ENCODE peak calls at places on chromosomes 7 and 10, in ten cellular contexts. One of them, this sample, is unnamed.

GRCh38 chr7:112167144-112167543 is 39.1 kb downstream of the DOCK4 start:
- DNase-seq in left ventricle myocardium inferior: no peak
- DNase-seq in HTR-8/SVneo: no peak
- DNase-seq in AG04449: no peak
- DNase-seq in breast epithelium: no peak
- DNase-seq in stimulated activated CD4-positive, alpha-beta T cell treated with anti-CD3 and anti-CD28 coated beads, Interleukin-1b, Interleukin-23, amount 100 ng/mL, for 48 hours: no peak
- DNase-seq in NCI-H1417: no peak
- DNase-seq in G401: peak
- DNase-seq in mucosa of gallbladder: no peak
- DNase-seq in lower lobe of right lung: no peak
- DNase-seq in this sample: no peak

GRCh38 chr10:86899670-86900276 is 57.6 kb downstream of the MMRN2 start:
- DNase-seq in left ventricle myocardium inferior: peak
- DNase-seq in HTR-8/SVneo: peak
- DNase-seq in AG04449: peak
- DNase-seq in breast epithelium: peak
- DNase-seq in stimulated activated CD4-positive, alpha-beta T cell treated with anti-CD3 and anti-CD28 coated beads, Interleukin-1b, Interleukin-23, amount 100 ng/mL, for 48 hours: peak
- DNase-seq in NCI-H1417: peak
- DNase-seq in G401: peak
- DNase-seq in mucosa of gallbladder: peak
- DNase-seq in lower lobe of right lung: no peak
- DNase-seq in this sample: no peak

GRCh38 chr10:49518982-49519578 is 19.8 kb downstream of the ERCC6 start:
- DNase-seq in left ventricle myocardium inferior: no peak
- DNase-seq in HTR-8/SVneo: peak
- DNase-seq in AG04449: no peak
- DNase-seq in breast epithelium: no peak
- DNase-seq in stimulated activated CD4-positive, alpha-beta T cell treated with anti-CD3 and anti-CD28 coated beads, Interleukin-1b, Interleukin-23, amount 100 ng/mL, for 48 hours: no peak
- DNase-seq in NCI-H1417: peak
- DNase-seq in G401: peak
- DNase-seq in mucosa of gallbladder: peak
- DNase-seq in lower lobe of right lung: no peak
- DNase-seq in this sample: no peak

GRCh38 chr10:51257511-51258248 is 183.4 kb downstream of the PRKG1 start:
- DNase-seq in left ventricle myocardium inferior: no peak
- DNase-seq in HTR-8/SVneo: no peak
- DNase-seq in AG04449: no peak
- DNase-seq in breast epithelium: no peak
- DNase-seq in stimulated activated CD4-positive, alpha-beta T cell treated with anti-CD3 and anti-CD28 coated beads, Interleukin-1b, Interleukin-23, amount 100 ng/mL, for 48 hours: no peak
- DNase-seq in NCI-H1417: no peak
- DNase-seq in G401: no peak
- DNase-seq in mucosa of gallbladder: no peak
- DNase-seq in lower lobe of right lung: no peak
- DNase-seq in this sample: no peak

GRCh38 chr10:97842658-97843295 is 6.9 kb upstream of the GOLGA7B start:
- DNase-seq in left ventricle myocardium inferior: no peak
- DNase-seq in HTR-8/SVneo: no peak
- DNase-seq in AG04449: no peak
- DNase-seq in breast epithelium: no peak
- DNase-seq in stimulated activated CD4-positive, alpha-beta T cell treated with anti-CD3 and anti-CD28 coated beads, Interleukin-1b, Interleukin-23, amount 100 ng/mL, for 48 hours: no peak
- DNase-seq in NCI-H1417: no peak
- DNase-seq in G401: no peak
- DNase-seq in mucosa of gallbladder: no peak
- DNase-seq in lower lobe of right lung: no peak
- DNase-seq in this sample: peak

GRCh38 chr10:28254290-28254985 is 48.4 kb downstream of the MPP7 start:
- DNase-seq in left ventricle myocardium inferior: no peak
- DNase-seq in HTR-8/SVneo: peak
- DNase-seq in AG04449: peak
- DNase-seq in breast epithelium: no peak
- DNase-seq in stimulated activated CD4-positive, alpha-beta T cell treated with anti-CD3 and anti-CD28 coated beads, Interleukin-1b, Interleukin-23, amount 100 ng/mL, for 48 hours: no peak
- DNase-seq in NCI-H1417: peak
- DNase-seq in G401: peak
- DNase-seq in mucosa of gallbladder: peak
- DNase-seq in lower lobe of right lung: no peak
- DNase-seq in this sample: no peak

GRCh38 chr10:78986419-78986818 is 82.3 kb upstream of the ZMIZ1 start:
- DNase-seq in left ventricle myocardium inferior: no peak
- DNase-seq in HTR-8/SVneo: no peak
- DNase-seq in AG04449: peak
- DNase-seq in breast epithelium: no peak
- DNase-seq in stimulated activated CD4-positive, alpha-beta T cell treated with anti-CD3 and anti-CD28 coated beads, Interleukin-1b, Interleukin-23, amount 100 ng/mL, for 48 hours: no peak
- DNase-seq in NCI-H1417: no peak
- DNase-seq in G401: no peak
- DNase-seq in mucosa of gallbladder: no peak
- DNase-seq in lower lobe of right lung: no peak
- DNase-seq in this sample: no peak

GRCh38 chr7:5282464-5283316 is at the start of gene SLC29A4:
- DNase-seq in left ventricle myocardium inferior: peak
- DNase-seq in HTR-8/SVneo: peak
- DNase-seq in AG04449: no peak
- DNase-seq in breast epithelium: no peak
- DNase-seq in stimulated activated CD4-positive, alpha-beta T cell treated with anti-CD3 and anti-CD28 coated beads, Interleukin-1b, Interleukin-23, amount 100 ng/mL, for 48 hours: no peak
- DNase-seq in NCI-H1417: peak
- DNase-seq in G401: peak
- DNase-seq in mucosa of gallbladder: peak
- DNase-seq in lower lobe of right lung: no peak
- DNase-seq in this sample: no peak

GRCh38 chr10:14478639-14479038 is 147.9 kb upstream of the FRMD4A start:
- DNase-seq in left ventricle myocardium inferior: peak
- DNase-seq in HTR-8/SVneo: peak
- DNase-seq in AG04449: peak
- DNase-seq in breast epithelium: peak
- DNase-seq in stimulated activated CD4-positive, alpha-beta T cell treated with anti-CD3 and anti-CD28 coated beads, Interleukin-1b, Interleukin-23, amount 100 ng/mL, for 48 hours: peak
- DNase-seq in NCI-H1417: peak
- DNase-seq in G401: peak
- DNase-seq in mucosa of gallbladder: peak
- DNase-seq in lower lobe of right lung: no peak
- DNase-seq in this sample: no peak

GRCh38 chr10:101655581-101655980 is 39.4 kb downstream of the FBXW4 start:
- DNase-seq in left ventricle myocardium inferior: peak
- DNase-seq in HTR-8/SVneo: no peak
- DNase-seq in AG04449: no peak
- DNase-seq in breast epithelium: no peak
- DNase-seq in stimulated activated CD4-positive, alpha-beta T cell treated with anti-CD3 and anti-CD28 coated beads, Interleukin-1b, Interleukin-23, amount 100 ng/mL, for 48 hours: no peak
- DNase-seq in NCI-H1417: no peak
- DNase-seq in G401: no peak
- DNase-seq in mucosa of gallbladder: no peak
- DNase-seq in lower lobe of right lung: no peak
- DNase-seq in this sample: no peak

GRCh38 chr10:91762878-91763277 is 35.3 kb upstream of the TNKS2 start:
- DNase-seq in left ventricle myocardium inferior: no peak
- DNase-seq in HTR-8/SVneo: no peak
- DNase-seq in AG04449: no peak
- DNase-seq in breast epithelium: no peak
- DNase-seq in stimulated activated CD4-positive, alpha-beta T cell treated with anti-CD3 and anti-CD28 coated beads, Interleukin-1b, Interleukin-23, amount 100 ng/mL, for 48 hours: no peak
- DNase-seq in NCI-H1417: no peak
- DNase-seq in G401: no peak
- DNase-seq in mucosa of gallbladder: no peak
- DNase-seq in lower lobe of right lung: no peak
- DNase-seq in this sample: peak

GRCh38 chr7:111587715-111588433 is 25.6 kb upstream of the IMMP2L start:
- DNase-seq in left ventricle myocardium inferior: no peak
- DNase-seq in HTR-8/SVneo: no peak
- DNase-seq in AG04449: no peak
- DNase-seq in breast epithelium: no peak
- DNase-seq in stimulated activated CD4-positive, alpha-beta T cell treated with anti-CD3 and anti-CD28 coated beads, Interleukin-1b, Interleukin-23, amount 100 ng/mL, for 48 hours: no peak
- DNase-seq in NCI-H1417: no peak
- DNase-seq in G401: no peak
- DNase-seq in mucosa of gallbladder: no peak
- DNase-seq in lower lobe of right lung: no peak
- DNase-seq in this sample: no peak

GRCh38 chr10:97822261-97822687 is 27.4 kb upstream of the GOLGA7B start:
- DNase-seq in left ventricle myocardium inferior: no peak
- DNase-seq in HTR-8/SVneo: no peak
- DNase-seq in AG04449: no peak
- DNase-seq in breast epithelium: peak
- DNase-seq in stimulated activated CD4-positive, alpha-beta T cell treated with anti-CD3 and anti-CD28 coated beads, Interleukin-1b, Interleukin-23, amount 100 ng/mL, for 48 hours: no peak
- DNase-seq in NCI-H1417: peak
- DNase-seq in G401: peak
- DNase-seq in mucosa of gallbladder: no peak
- DNase-seq in lower lobe of right lung: no peak
- DNase-seq in this sample: no peak

GRCh38 chr10:113987805-113988204 is 55.9 kb upstream of the ADRB1 start:
- DNase-seq in left ventricle myocardium inferior: no peak
- DNase-seq in HTR-8/SVneo: no peak
- DNase-seq in AG04449: no peak
- DNase-seq in breast epithelium: no peak
- DNase-seq in stimulated activated CD4-positive, alpha-beta T cell treated with anti-CD3 and anti-CD28 coated beads, Interleukin-1b, Interleukin-23, amount 100 ng/mL, for 48 hours: no peak
- DNase-seq in NCI-H1417: no peak
- DNase-seq in G401: no peak
- DNase-seq in mucosa of gallbladder: no peak
- DNase-seq in lower lobe of right lung: no peak
- DNase-seq in this sample: no peak

GRCh38 chr10:35822316-35822715 is 180.2 kb upstream of the FZD8 start:
- DNase-seq in left ventricle myocardium inferior: peak
- DNase-seq in HTR-8/SVneo: no peak
- DNase-seq in AG04449: peak
- DNase-seq in breast epithelium: peak
- DNase-seq in stimulated activated CD4-positive, alpha-beta T cell treated with anti-CD3 and anti-CD28 coated beads, Interleukin-1b, Interleukin-23, amount 100 ng/mL, for 48 hours: no peak
- DNase-seq in NCI-H1417: no peak
- DNase-seq in G401: peak
- DNase-seq in mucosa of gallbladder: peak
- DNase-seq in lower lobe of right lung: peak
- DNase-seq in this sample: no peak

GRCh38 chr10:55750458-55750857 is 610.6 kb downstream of the ZWINT start:
- DNase-seq in left ventricle myocardium inferior: no peak
- DNase-seq in HTR-8/SVneo: no peak
- DNase-seq in AG04449: no peak
- DNase-seq in breast epithelium: no peak
- DNase-seq in stimulated activated CD4-positive, alpha-beta T cell treated with anti-CD3 and anti-CD28 coated beads, Interleukin-1b, Interleukin-23, amount 100 ng/mL, for 48 hours: no peak
- DNase-seq in NCI-H1417: no peak
- DNase-seq in G401: no peak
- DNase-seq in mucosa of gallbladder: no peak
- DNase-seq in lower lobe of right lung: no peak
- DNase-seq in this sample: no peak

GRCh38 chr7:158567153-158567603 is 20.4 kb downstream of the PTPRN2 start:
- DNase-seq in left ventricle myocardium inferior: no peak
- DNase-seq in HTR-8/SVneo: no peak
- DNase-seq in AG04449: no peak
- DNase-seq in breast epithelium: no peak
- DNase-seq in stimulated activated CD4-positive, alpha-beta T cell treated with anti-CD3 and anti-CD28 coated beads, Interleukin-1b, Interleukin-23, amount 100 ng/mL, for 48 hours: no peak
- DNase-seq in NCI-H1417: peak
- DNase-seq in G401: no peak
- DNase-seq in mucosa of gallbladder: no peak
- DNase-seq in lower lobe of right lung: no peak
- DNase-seq in this sample: no peak

GRCh38 chr7:158558816-158559215 is 28.8 kb downstream of the PTPRN2 start:
- DNase-seq in left ventricle myocardium inferior: no peak
- DNase-seq in HTR-8/SVneo: no peak
- DNase-seq in AG04449: no peak
- DNase-seq in breast epithelium: no peak
- DNase-seq in stimulated activated CD4-positive, alpha-beta T cell treated with anti-CD3 and anti-CD28 coated beads, Interleukin-1b, Interleukin-23, amount 100 ng/mL, for 48 hours: no peak
- DNase-seq in NCI-H1417: no peak
- DNase-seq in G401: no peak
- DNase-seq in mucosa of gallbladder: no peak
- DNase-seq in lower lobe of right lung: no peak
- DNase-seq in this sample: no peak

GRCh38 chr10:71396714-71397339 is at the start of gene CDH23:
- DNase-seq in left ventricle myocardium inferior: peak
- DNase-seq in HTR-8/SVneo: peak
- DNase-seq in AG04449: no peak
- DNase-seq in breast epithelium: no peak
- DNase-seq in stimulated activated CD4-positive, alpha-beta T cell treated with anti-CD3 and anti-CD28 coated beads, Interleukin-1b, Interleukin-23, amount 100 ng/mL, for 48 hours: no peak
- DNase-seq in NCI-H1417: peak
- DNase-seq in G401: peak
- DNase-seq in mucosa of gallbladder: no peak
- DNase-seq in lower lobe of right lung: no peak
- DNase-seq in this sample: no peak

GRCh38 chr10:26528048-26528447 is 89.9 kb downstream of the APBB1IP start:
- DNase-seq in left ventricle myocardium inferior: no peak
- DNase-seq in HTR-8/SVneo: no peak
- DNase-seq in AG04449: no peak
- DNase-seq in breast epithelium: no peak
- DNase-seq in stimulated activated CD4-positive, alpha-beta T cell treated with anti-CD3 and anti-CD28 coated beads, Interleukin-1b, Interleukin-23, amount 100 ng/mL, for 48 hours: no peak
- DNase-seq in NCI-H1417: no peak
- DNase-seq in G401: no peak
- DNase-seq in mucosa of gallbladder: no peak
- DNase-seq in lower lobe of right lung: no peak
- DNase-seq in this sample: no peak

GRCh38 chr10:16562891-16563290 is 41.2 kb upstream of the C1QL3 start:
- DNase-seq in left ventricle myocardium inferior: no peak
- DNase-seq in HTR-8/SVneo: no peak
- DNase-seq in AG04449: no peak
- DNase-seq in breast epithelium: no peak
- DNase-seq in stimulated activated CD4-positive, alpha-beta T cell treated with anti-CD3 and anti-CD28 coated beads, Interleukin-1b, Interleukin-23, amount 100 ng/mL, for 48 hours: no peak
- DNase-seq in NCI-H1417: no peak
- DNase-seq in G401: no peak
- DNase-seq in mucosa of gallbladder: no peak
- DNase-seq in lower lobe of right lung: no peak
- DNase-seq in this sample: no peak

GRCh38 chr10:3931224-3931623 is 146.2 kb upstream of the KLF6 start:
- DNase-seq in left ventricle myocardium inferior: no peak
- DNase-seq in HTR-8/SVneo: no peak
- DNase-seq in AG04449: no peak
- DNase-seq in breast epithelium: no peak
- DNase-seq in stimulated activated CD4-positive, alpha-beta T cell treated with anti-CD3 and anti-CD28 coated beads, Interleukin-1b, Interleukin-23, amount 100 ng/mL, for 48 hours: no peak
- DNase-seq in NCI-H1417: no peak
- DNase-seq in G401: no peak
- DNase-seq in mucosa of gallbladder: no peak
- DNase-seq in lower lobe of right lung: no peak
- DNase-seq in this sample: no peak

GRCh38 chr7:44272456-44272855 is 52.9 kb downstream of the CAMK2B start:
- DNase-seq in left ventricle myocardium inferior: no peak
- DNase-seq in HTR-8/SVneo: no peak
- DNase-seq in AG04449: no peak
- DNase-seq in breast epithelium: no peak
- DNase-seq in stimulated activated CD4-positive, alpha-beta T cell treated with anti-CD3 and anti-CD28 coated beads, Interleukin-1b, Interleukin-23, amount 100 ng/mL, for 48 hours: no peak
- DNase-seq in NCI-H1417: peak
- DNase-seq in G401: no peak
- DNase-seq in mucosa of gallbladder: no peak
- DNase-seq in lower lobe of right lung: no peak
- DNase-seq in this sample: no peak

GRCh38 chr10:117439243-117439912 is 64.1 kb upstream of the PDZD8 start:
- DNase-seq in left ventricle myocardium inferior: peak
- DNase-seq in HTR-8/SVneo: no peak
- DNase-seq in AG04449: peak
- DNase-seq in breast epithelium: no peak
- DNase-seq in stimulated activated CD4-positive, alpha-beta T cell treated with anti-CD3 and anti-CD28 coated beads, Interleukin-1b, Interleukin-23, amount 100 ng/mL, for 48 hours: no peak
- DNase-seq in NCI-H1417: no peak
- DNase-seq in G401: no peak
- DNase-seq in mucosa of gallbladder: no peak
- DNase-seq in lower lobe of right lung: no peak
- DNase-seq in this sample: no peak

GRCh38 chr7:101913247-101913721 is 95.9 kb downstream of the CUX1 start:
- DNase-seq in left ventricle myocardium inferior: no peak
- DNase-seq in HTR-8/SVneo: no peak
- DNase-seq in AG04449: no peak
- DNase-seq in breast epithelium: no peak
- DNase-seq in stimulated activated CD4-positive, alpha-beta T cell treated with anti-CD3 and anti-CD28 coated beads, Interleukin-1b, Interleukin-23, amount 100 ng/mL, for 48 hours: no peak
- DNase-seq in NCI-H1417: no peak
- DNase-seq in G401: peak
- DNase-seq in mucosa of gallbladder: no peak
- DNase-seq in lower lobe of right lung: no peak
- DNase-seq in this sample: no peak

GRCh38 chr7:77368974-77369373 is 47.2 kb downstream of the GSAP start:
- DNase-seq in left ventricle myocardium inferior: no peak
- DNase-seq in HTR-8/SVneo: no peak
- DNase-seq in AG04449: no peak
- DNase-seq in breast epithelium: no peak
- DNase-seq in stimulated activated CD4-positive, alpha-beta T cell treated with anti-CD3 and anti-CD28 coated beads, Interleukin-1b, Interleukin-23, amount 100 ng/mL, for 48 hours: no peak
- DNase-seq in NCI-H1417: no peak
- DNase-seq in G401: no peak
- DNase-seq in mucosa of gallbladder: no peak
- DNase-seq in lower lobe of right lung: no peak
- DNase-seq in this sample: no peak

GRCh38 chr10:92913973-92914372 is 65.7 kb downstream of the EXOC6 start:
- DNase-seq in left ventricle myocardium inferior: no peak
- DNase-seq in HTR-8/SVneo: no peak
- DNase-seq in AG04449: no peak
- DNase-seq in breast epithelium: no peak
- DNase-seq in stimulated activated CD4-positive, alpha-beta T cell treated with anti-CD3 and anti-CD28 coated beads, Interleukin-1b, Interleukin-23, amount 100 ng/mL, for 48 hours: no peak
- DNase-seq in NCI-H1417: peak
- DNase-seq in G401: no peak
- DNase-seq in mucosa of gallbladder: no peak
- DNase-seq in lower lobe of right lung: no peak
- DNase-seq in this sample: no peak

GRCh38 chr10:17229016-17229716 is 1.1 kb downstream of the VIM start:
- DNase-seq in left ventricle myocardium inferior: peak
- DNase-seq in HTR-8/SVneo: peak
- DNase-seq in AG04449: no peak
- DNase-seq in breast epithelium: peak
- DNase-seq in stimulated activated CD4-positive, alpha-beta T cell treated with anti-CD3 and anti-CD28 coated beads, Interleukin-1b, Interleukin-23, amount 100 ng/mL, for 48 hours: peak
- DNase-seq in NCI-H1417: no peak
- DNase-seq in G401: no peak
- DNase-seq in mucosa of gallbladder: peak
- DNase-seq in lower lobe of right lung: peak
- DNase-seq in this sample: peak

This sample was measured in GF-D8.